ENCODE peak calls at places on chromosomes 7 and 10, in four cellular contexts. Q is cardiac muscle cell; K is CD4-positive, alpha-beta memory T cell; Y is PC-3. T is an unnamed sample. For H3K4me1, the result is how much of the 10 kb centered on the place peaks cover.

GRCh38 chr7:30751696-30752273 is at the start of gene INMT:
- DNase-seq in Y (no peak), Q (no peak), K (no peak), T (no peak)

GRCh38 chr10:57952741-57953140 is 315.0 kb downstream of the IPMK start:
- DNase-seq in K (no peak), Q (no peak), Y (no peak), T (no peak)

GRCh38 chr10:97960269-97960869 is 70.1 kb downstream of the CRTAC1 start:
- DNase-seq in Q (peak), K (no peak), Y (no peak), T (no peak)

GRCh38 chr10:18610517-18610916 is 40.9 kb downstream of the NSUN6 start:
- DNase-seq in Q (no peak), Y (peak), K (no peak), T (no peak)

GRCh38 chr10:1939016-1939415 is 201.7 kb upstream of the ADARB2 start:
- DNase-seq in Q (no peak), Y (no peak), K (peak), T (no peak)

GRCh38 chr7:98230746-98231471 is 19.7 kb downstream of the BHLHA15 start:
- DNase-seq in Q (no peak), K (no peak), Y (no peak), T (no peak)

GRCh38 chr10:123038782-123039631 is 30.2 kb downstream of the ACADSB start:
- DNase-seq in Y (no peak), Q (no peak), K (no peak), T (no peak)

GRCh38 chr10:45235823-45236222 is 79.6 kb downstream of the OR13A1 start:
- DNase-seq in Y (peak), Q (no peak), K (no peak), T (no peak)

GRCh38 chr7:87474046-87474445 is 1.4 kb downstream of the ABCB4 start:
- DNase-seq in Y (no peak), K (no peak), Q (no peak), T (no peak)

GRCh38 chr7:126856691-126857291 is 395.9 kb downstream of the GRM8 start:
- DNase-seq in K (no peak), Q (peak), Y (peak), T (no peak)

GRCh38 chr7:2757904-2758672 is 70.1 kb downstream of the AMZ1 start:
- DNase-seq in Y (peak), K (peak), Q (peak), T (no peak)

GRCh38 chr10:11379771-11380170 is 231.7 kb downstream of the USP6NL start:
- DNase-seq in K (no peak), Y (no peak), Q (no peak), T (no peak)

GRCh38 chr7:55574062-55574717 is 1.9 kb upstream of the VOPP1 start:
- DNase-seq in K (peak), Q (no peak), Y (no peak), T (no peak)

GRCh38 chr7:153476166-153476565 is 576.0 kb upstream of the DPP6 start:
- DNase-seq in Q (no peak), Y (no peak), K (no peak), T (no peak)

DNA sequence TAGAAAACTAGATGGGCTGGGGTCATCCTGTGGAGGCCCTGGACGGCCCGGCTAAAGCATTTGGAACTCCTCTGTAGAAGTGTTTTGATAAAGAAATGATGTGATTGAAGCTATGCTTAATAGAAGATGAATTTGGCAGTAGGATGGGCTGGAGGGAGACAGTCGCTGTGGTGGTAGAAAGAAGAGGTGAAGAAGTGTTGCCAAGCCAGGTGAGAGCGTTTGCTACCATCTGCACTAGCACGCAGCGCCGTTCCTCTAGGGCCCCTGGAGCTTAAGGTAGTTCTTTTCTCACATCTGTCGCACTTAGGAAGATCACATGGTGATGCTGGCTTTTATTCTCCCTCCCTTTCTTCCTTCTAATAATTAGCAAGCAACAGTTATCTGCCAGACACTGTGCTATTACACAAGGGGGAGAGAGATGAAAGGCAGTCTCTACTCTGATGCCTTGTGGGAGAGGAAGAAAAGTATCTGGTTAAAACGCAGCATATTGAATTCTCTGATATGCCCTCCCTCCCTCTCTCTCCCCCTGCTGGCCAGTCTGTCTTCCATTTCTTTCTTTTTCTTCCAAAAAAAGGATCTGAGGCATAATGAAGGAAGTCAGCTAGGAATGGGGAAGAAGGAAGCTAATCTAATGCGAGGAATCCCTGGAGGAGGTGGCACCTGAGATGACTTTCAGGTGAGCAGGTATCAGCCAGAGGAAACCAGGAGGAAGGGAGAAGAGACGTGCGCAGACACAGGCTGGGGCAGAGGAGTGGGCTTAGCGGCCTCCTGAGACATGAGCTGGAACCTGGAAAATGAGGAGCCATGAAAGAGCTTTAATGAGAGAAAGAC is 162.3 kb upstream of the KLF14 start:
- DNase-seq in K (no peak), Q (no peak), Y (no peak), T (no peak)
- H3K4me1 ChIP-seq in K (half or more), Q (under half), Y (half or more), T (half or more)

GRCh38 chr10:101845903-101846302 is 2.3 kb upstream of the KCNIP2 start:
- DNase-seq in K (no peak), Y (no peak), Q (no peak), T (no peak)
- H3K4me1 ChIP-seq in K (under half), Y (under half), Q (under half), T (under half)

DNA sequence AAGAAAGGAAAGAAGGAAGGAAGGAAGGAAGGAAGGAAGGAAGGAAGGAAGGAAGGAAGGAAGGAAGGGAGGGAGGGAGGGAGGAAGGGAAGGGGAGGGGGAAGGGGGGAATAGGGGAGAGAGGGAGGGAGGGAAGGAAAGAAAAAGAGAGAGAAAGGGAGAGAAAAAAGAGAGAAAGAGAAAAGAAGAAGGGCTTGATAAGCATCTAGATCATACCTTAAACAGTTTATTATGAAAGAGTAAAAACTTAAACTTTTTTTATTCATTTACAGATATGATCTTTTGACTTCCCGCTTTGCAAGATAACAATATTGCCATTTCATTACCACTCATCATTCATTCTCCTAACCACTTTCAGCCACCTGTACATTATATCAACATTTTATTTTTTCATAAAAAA is 53.6 kb upstream of the TMEM106B start:
- DNase-seq in Y (no peak), K (no peak), Q (no peak), T (no peak)
- H3K4me1 ChIP-seq in Y (under half), K (under half), Q (under half), T (under half)

DNA sequence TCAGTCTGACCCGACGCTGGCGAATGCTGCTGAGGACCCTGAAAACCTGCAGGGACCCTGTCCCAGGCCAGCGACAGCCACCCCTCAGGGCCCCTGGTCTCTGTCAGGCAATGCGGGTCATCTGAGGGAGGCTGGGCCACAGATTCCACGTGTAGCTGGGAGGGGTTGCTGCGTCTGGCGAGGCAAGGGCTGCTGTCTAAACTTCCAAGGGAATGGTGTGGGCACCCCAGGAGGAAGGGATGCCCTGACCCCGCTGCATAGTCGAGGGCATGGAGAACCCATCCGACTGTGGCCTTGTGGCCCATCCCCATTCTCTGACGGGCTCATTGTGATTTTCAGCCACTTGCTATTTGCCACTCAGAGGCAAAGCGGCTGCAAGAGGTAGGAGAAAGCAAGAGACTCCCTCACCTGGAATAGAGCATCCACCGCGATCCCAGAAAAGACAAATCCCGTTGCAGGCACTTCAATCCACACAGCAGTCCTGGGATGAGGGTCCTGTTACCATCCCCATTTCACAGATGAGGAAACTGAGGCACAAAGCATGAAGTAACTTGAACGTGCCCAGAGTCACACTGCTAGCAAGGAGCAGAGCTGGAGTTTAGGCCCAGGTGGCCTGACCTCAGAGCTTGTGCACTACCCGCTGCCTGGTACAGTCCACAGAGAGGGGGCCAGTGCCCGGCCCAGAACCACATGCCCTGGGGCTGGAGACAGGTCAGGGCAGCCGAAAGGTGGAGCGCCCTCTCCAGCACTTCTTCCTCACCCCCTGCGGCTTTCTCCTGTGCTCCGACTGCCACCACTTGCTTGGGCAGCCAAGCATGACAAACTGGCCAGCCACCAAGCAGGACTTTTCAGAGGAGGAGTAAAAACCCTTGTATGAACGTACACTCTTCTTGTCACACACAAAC is 163.8 kb upstream of the KLF14 start:
- DNase-seq in Q (no peak), Y (peak), K (no peak), T (no peak)
- H3K4me1 ChIP-seq in Q (under half), Y (half or more), K (half or more), T (half or more)